ENCODE peak calls at places on chromosome 2, in five cellular contexts. C is A549, A is HepG2, R is K562, W is endothelial cell of umbilical vein. P is an unnamed sample.

GRCh38 chr2:29155578-29155977 is 40.4 kb downstream of the CLIP4 start:
- DNase-seq in R (no peak), W (no peak), A (no peak), C (no peak), P (no peak)

GRCh38 chr2:161208527-161209139 is 48.4 kb downstream of the TANK start:
- DNase-seq in W (peak; percentile 69), A (peak; percentile 37), C (peak; percentile 50), R (peak; percentile 12), P (peak; percentile 7)

GRCh38 chr2:60553992-60554648 is 666 bp upstream of the BCL11A start:
- DNase-seq in W (peak; percentile 23), C (peak; percentile 17), A (no peak), R (no peak), P (peak; percentile 79)

GRCh38 chr2:127049927-127050802 is 56.8 kb downstream of the BIN1 start:
- DNase-seq in R (peak; percentile 88), C (peak; percentile 48), A (peak; percentile 24), W (peak; percentile 34), P (peak; percentile 72)

GRCh38 chr2:69628325-69629038 is 15.1 kb downstream of the AAK1 start:
- DNase-seq in R (no peak), W (no peak), C (no peak), A (no peak), P (peak; percentile 75)

GRCh38 chr2:65366595-65367125 is 65.7 kb downstream of the SPRED2 start:
- DNase-seq in R (peak; percentile 63), A (peak; percentile 77), C (peak; percentile 93), W (peak; percentile 97), P (peak; percentile 96)

GRCh38 chr2:126828051-126828450 is 70.6 kb upstream of the TEX51 start:
- DNase-seq in A (no peak), R (no peak), W (no peak), C (no peak), P (peak; percentile 57)

GRCh38 chr2:4188561-4188960 is 485.2 kb downstream of the DCDC2C start:
- DNase-seq in A (no peak), W (no peak), R (no peak), C (no peak), P (no peak)

GRCh38 chr2:159083601-159084000 is 115.2 kb downstream of the TANC1 start:
- DNase-seq in W (peak; percentile 31), R (no peak), A (peak; percentile 18), C (peak; percentile 24), P (no peak)

GRCh38 chr2:16330012-16330411 is 335.6 kb downstream of the CYRIA start:
- DNase-seq in C (no peak), A (peak; percentile 15), W (no peak), R (no peak), P (no peak)

GRCh38 chr2:228628682-228629081 is 447.2 kb upstream of the SPHKAP start:
- DNase-seq in R (no peak), W (no peak), C (no peak), A (no peak), P (no peak)

GRCh38 chr2:237314198-237314597 is 99.8 kb downstream of the COL6A3 start:
- DNase-seq in W (no peak), A (no peak), R (no peak), C (no peak), P (no peak)

GRCh38 chr2:182291296-182291695 is 135.5 kb downstream of the PDE1A start:
- DNase-seq in C (no peak), W (no peak), R (no peak), A (no peak), P (no peak)

GRCh38 chr2:154533300-154533940 is 165.1 kb upstream of the KCNJ3 start:
- DNase-seq in A (no peak), W (no peak), C (no peak), R (no peak), P (no peak)

GRCh38 chr2:74834806-74835755 is 1.2 kb downstream of the HK2 start:
- DNase-seq in W (peak; percentile 30), C (no peak), R (peak; percentile 78), A (peak; percentile 55), P (peak; percentile 95)
- TF ChIP-seq MYC in W (peak; percentile 72), C (peak; percentile 67), R (peak; percentile 97), A (peak; percentile 99), P (peak; percentile 96)

GRCh38 chr2:165568361-165568760 is 98.9 kb downstream of the CSRNP3 start:
- DNase-seq in C (no peak), W (no peak), R (no peak), A (no peak), P (no peak)

GRCh38 chr2:165558832-165559231 is 89.3 kb downstream of the CSRNP3 start:
- DNase-seq in R (no peak), A (no peak), C (no peak), W (no peak), P (no peak)

GRCh38 chr2:165562235-165562634 is 92.7 kb downstream of the CSRNP3 start:
- DNase-seq in R (no peak), A (no peak), C (no peak), W (no peak), P (no peak)

GRCh38 chr2:165560377-165560988 is 91.0 kb downstream of the CSRNP3 start:
- DNase-seq in W (no peak), A (no peak), C (no peak), R (no peak), P (no peak)

GRCh38 chr2:165563468-165564225 is 94.1 kb downstream of the CSRNP3 start:
- DNase-seq in C (peak; percentile 12), W (no peak), A (peak; percentile 16), R (no peak), P (peak; percentile 25)
- TF ChIP-seq CTCF in C (peak; percentile 28), W (no peak), A (peak; percentile 39), R (no peak), P (peak; percentile 24)

GRCh38 chr2:64273524-64274398 is 129.5 kb upstream of the PELI1 start:
- DNase-seq in C (peak; percentile 17), W (peak; percentile 75), A (peak; percentile 25), R (no peak), P (peak; percentile 91)
- TF ChIP-seq POLR2A in C (no peak), W (no peak), A (no peak), R (no peak), P (no peak)

DNA sequence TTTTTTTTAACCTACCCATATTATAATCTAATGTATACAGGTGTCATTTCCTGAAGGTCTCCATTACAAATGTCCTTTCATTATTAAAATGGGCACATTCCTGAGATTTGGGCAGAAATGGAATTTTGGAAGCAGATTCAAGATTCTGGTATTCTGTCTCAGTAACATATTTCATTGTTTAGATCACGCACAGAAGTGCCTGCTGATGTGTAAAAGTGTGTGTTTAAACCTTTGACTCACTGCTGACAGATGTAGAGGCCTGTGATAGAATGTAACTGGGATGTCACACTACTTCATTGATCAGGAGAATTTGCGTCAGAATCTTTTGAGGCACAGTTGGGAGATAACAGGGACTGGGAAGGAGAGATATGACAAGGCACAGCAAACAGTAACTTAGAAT is 276.8 kb upstream of the EPAS1 start:
- DNase-seq in C (no peak), A (no peak), R (no peak), W (no peak), P (no peak)
- TF ChIP-seq MYC in C (no peak), A (no peak), R (no peak), W (no peak), P (no peak)

GRCh38 chr2:72367530-72368225 is 220.0 kb upstream of the CYP26B1 start:
- DNase-seq in R (no peak), A (peak; percentile 76), W (peak; percentile 15), C (peak; percentile 98), P (no peak)
- TF ChIP-seq CTCF in R (no peak), A (peak; percentile 38), W (no peak), C (peak; percentile 50), P (no peak)

GRCh38 chr2:241636182-241636982 is 576 bp downstream of the THAP4 start:
- DNase-seq in A (peak; percentile 49), W (peak; percentile 57), R (peak; percentile 70), C (peak; percentile 52), P (peak; percentile 75)
- TF ChIP-seq POLR2A in A (no peak), W (no peak), R (no peak), C (no peak), P (no peak)

GRCh38 chr2:20931346-20931745 is 108.4 kb upstream of the LDAH start:
- DNase-seq in A (no peak), C (no peak), W (no peak), R (no peak), P (peak; percentile 25)
- TF ChIP-seq MYC in A (no peak), C (no peak), W (no peak), R (no peak), P (no peak)

P was measured in NB4.